ENCODE peak calls at places on chromosomes 12 and 14, in four cellular contexts. P is skeletal muscle cell, D is A172, E is PC-3. M is an unnamed sample.

GRCh38 chr12:50201987-50202521 is 34.9 kb upstream of the CERS5 start:
- DNase-seq in E (peak; percentile 97), P (peak; percentile 96), D (peak; percentile 92), M (peak; percentile 26)

GRCh38 chr12:74454109-74454508 is 83.5 kb upstream of the ATXN7L3B start:
- DNase-seq in D (no peak), P (no peak), E (no peak), M (no peak)

GRCh38 chr12:110233212-110233903 is 47.7 kb upstream of the ATP2A2 start:
- DNase-seq in E (no peak), D (no peak), P (no peak), M (no peak)

GRCh38 chr12:32777159-32777558 is 21.5 kb upstream of the YARS2 start:
- DNase-seq in D (no peak), E (no peak), P (no peak), M (no peak)

GRCh38 chr12:90801776-90802175 is 153.2 kb downstream of the CCER1 start:
- DNase-seq in D (peak; percentile 22), P (peak; percentile 22), E (peak; percentile 77), M (no peak)

GRCh38 chr14:93951798-93952540 is 24.4 kb downstream of the ASB2 start:
- DNase-seq in D (no peak), P (no peak), E (no peak), M (no peak)

GRCh38 chr12:51087818-51088217 is 4.4 kb upstream of the CSRNP2 start:
- DNase-seq in E (no peak), P (no peak), D (no peak), M (no peak)

GRCh38 chr12:27209257-27209910 is 34.7 kb upstream of the STK38L start:
- DNase-seq in P (no peak), D (no peak), E (no peak), M (no peak)

GRCh38 chr12:89239534-89239933 is 112.8 kb downstream of the DUSP6 start:
- DNase-seq in D (no peak), P (no peak), E (no peak), M (no peak)

GRCh38 chr12:94427520-94428381 is 31.9 kb downstream of the CEP83 start:
- DNase-seq in D (peak; percentile 25), E (no peak), P (peak; percentile 66), M (no peak)

GRCh38 chr14:75041613-75042012 is 9.7 kb downstream of the MLH3 start:
- DNase-seq in D (peak; percentile 39), E (peak; percentile 75), P (no peak), M (no peak)

GRCh38 chr14:102390486-102390885 is 27.7 kb downstream of the TECPR2 start:
- DNase-seq in D (no peak), E (no peak), P (peak; percentile 7), M (no peak)

GRCh38 chr14:37131205-37131604 is 41.2 kb downstream of the SLC25A21 start:
- DNase-seq in D (no peak), P (no peak), E (no peak), M (no peak)

GRCh38 chr12:58858030-58858429 is 62.3 kb downstream of the LRIG3 start:
- DNase-seq in P (no peak), E (no peak), D (no peak), M (no peak)